ENCODE peak calls at places on chromosomes 16 and 17, in ten cellular contexts. E is NCI-H1105; M is epithelial cell of proximal tubule; R is BJ; G is HuH-7; K is NCI-H1436 treated with DMSO at 0.1 percent for 48 hours; O is stimulated activated CD8-positive, alpha-beta memory T cell treated with anti-CD3 and anti-CD28 coated beads, Interleukin-4, amount 100 ng/mL, for 1 hour; Y is M059J; L is H7; N is Daoy. A is an unnamed sample.

GRCh38 chr16:47995354-47995753 is 160.4 kb downstream of the ABCC12 start:
- DNase-seq in E (no peak), M (no peak), R (no peak), G (no peak), K (no peak), O (no peak), Y (no peak), L (no peak), N (no peak), A (no peak)

GRCh38 chr17:63156986-63157385 is 191.0 kb downstream of the TANC2 start:
- DNase-seq in E (no peak), M (no peak), R (no peak), G (no peak), K (no peak), O (no peak), Y (no peak), L (no peak), N (no peak), A (no peak)

GRCh38 chr16:58409316-58409973 is 17.2 kb downstream of the GINS3 start:
- DNase-seq in E (no peak), M (peak), R (peak), G (no peak), K (no peak), O (no peak), Y (peak), L (no peak), N (peak), A (no peak)

GRCh38 chr16:24568392-24568791 is 29.0 kb downstream of the RBBP6 start:
- DNase-seq in E (no peak), M (no peak), R (no peak), G (no peak), K (no peak), O (no peak), Y (peak), L (no peak), N (no peak), A (no peak)

GRCh38 chr17:4160294-4160859 is 17.4 kb downstream of the CYB5D2 start:
- DNase-seq in E (no peak), M (no peak), R (no peak), G (no peak), K (no peak), O (no peak), Y (no peak), L (no peak), N (no peak), A (no peak)

GRCh38 chr17:45019177-45019711 is 32.2 kb downstream of the DCAKD start:
- DNase-seq in E (peak), M (no peak), R (no peak), G (peak), K (no peak), O (no peak), Y (peak), L (peak), N (peak), A (no peak)

GRCh38 chr17:49213803-49214202 is 3.3 kb downstream of the ABI3 start:
- DNase-seq in E (no peak), M (no peak), R (no peak), G (no peak), K (no peak), O (no peak), Y (no peak), L (no peak), N (no peak), A (no peak)

GRCh38 chr16:51818342-51818944 is 667.4 kb upstream of the SALL1 start:
- DNase-seq in E (peak), M (no peak), R (no peak), G (no peak), K (no peak), O (no peak), Y (peak), L (peak), N (peak), A (no peak)

GRCh38 chr17:44362964-44363612 is 565 bp downstream of the FAM171A2 start:
- DNase-seq in E (peak), M (no peak), R (no peak), G (peak), K (no peak), O (no peak), Y (no peak), L (peak), N (no peak), A (no peak)

GRCh38 chr17:73297934-73298861 is 13.6 kb downstream of the CDC42EP4 start:
- DNase-seq in E (no peak), M (no peak), R (no peak), G (no peak), K (no peak), O (no peak), Y (no peak), L (no peak), N (no peak), A (no peak)

GRCh38 chr17:61728297-61728836 is 135.0 kb downstream of the BRIP1 start:
- DNase-seq in E (no peak), M (no peak), R (no peak), G (no peak), K (no peak), O (no peak), Y (peak), L (no peak), N (no peak), A (no peak)

GRCh38 chr16:29738514-29738913 is 7.3 kb downstream of the C16orf54 start:
- DNase-seq in E (no peak), M (no peak), R (no peak), G (no peak), K (no peak), O (no peak), Y (no peak), L (no peak), N (no peak), A (no peak)